ENCODE peak calls at places on chromosomes 12 and 14, in four cellular contexts. T, N, I and U are unnamed samples. For H3K4me1, the result is how much of the 10 kb centered on the place peaks cover.

GRCh38 chr12:63020269-63020668 is 85.3 kb upstream of the PPM1H start:
- DNase-seq in N (no peak), T (no peak), I (no peak), U (no peak)

GRCh38 chr14:36655963-36656768 is 5.5 kb upstream of the PAX9 start:
- DNase-seq in N (no peak), T (no peak), I (no peak), U (no peak)

GRCh38 chr14:91888641-91889476 is 21.5 kb upstream of the TC2N start:
- DNase-seq in N (no peak), T (no peak), I (no peak), U (no peak)

GRCh38 chr12:129659927-129660326 is 243.9 kb downstream of the TMEM132D start:
- DNase-seq in T (peak), N (no peak), I (peak), U (no peak)

GRCh38 chr14:86574778-86575129 is 1044.8 kb downstream of the FLRT2 start:
- DNase-seq in T (no peak), I (no peak), N (no peak), U (no peak)

GRCh38 chr12:115661103-115661502 is 616.4 kb downstream of the MED13L start:
- DNase-seq in N (no peak), I (peak), T (no peak), U (peak)

GRCh38 chr12:25784669-25785068 is 173.8 kb upstream of the RASSF8 start:
- DNase-seq in I (no peak), T (no peak), N (no peak), U (no peak)

GRCh38 chr12:107992870-107993451 is 136.1 kb upstream of the WSCD2 start:
- DNase-seq in N (no peak), T (peak), I (no peak), U (no peak)

GRCh38 chr12:110149104-110149660 is 25.0 kb downstream of the IFT81 start:
- DNase-seq in I (no peak), T (no peak), N (no peak), U (no peak)

GRCh38 chr12:49034287-49034622 is 15.7 kb upstream of the PRKAG1 start:
- DNase-seq in N (no peak), T (no peak), I (no peak), U (no peak)

GRCh38 chr14:25011095-25011494 is 38.9 kb downstream of the STXBP6 start:
- DNase-seq in T (no peak), N (no peak), I (no peak), U (no peak)

GRCh38 chr14:103067231-103067954 is 10.0 kb upstream of the CDC42BPB start:
- DNase-seq in N (no peak), I (no peak), T (peak), U (no peak)

GRCh38 chr14:53956427-53957201 is at the start of gene BMP4:
- DNase-seq in I (peak), N (peak), T (peak), U (peak)

GRCh38 chr12:77941396-77941795 is 110.7 kb downstream of the NAV3 start:
- DNase-seq in N (no peak), I (no peak), T (no peak), U (no peak)

GRCh38 chr12:77947746-77948145 is 117.1 kb downstream of the NAV3 start:
- DNase-seq in I (no peak), N (no peak), T (peak), U (no peak)

GRCh38 chr12:77943466-77943865 is 112.8 kb downstream of the NAV3 start:
- DNase-seq in T (peak), N (no peak), I (peak), U (no peak)

GRCh38 chr12:77946541-77947021 is 115.9 kb downstream of the NAV3 start:
- DNase-seq in T (peak), N (no peak), I (no peak), U (no peak)

DNA sequence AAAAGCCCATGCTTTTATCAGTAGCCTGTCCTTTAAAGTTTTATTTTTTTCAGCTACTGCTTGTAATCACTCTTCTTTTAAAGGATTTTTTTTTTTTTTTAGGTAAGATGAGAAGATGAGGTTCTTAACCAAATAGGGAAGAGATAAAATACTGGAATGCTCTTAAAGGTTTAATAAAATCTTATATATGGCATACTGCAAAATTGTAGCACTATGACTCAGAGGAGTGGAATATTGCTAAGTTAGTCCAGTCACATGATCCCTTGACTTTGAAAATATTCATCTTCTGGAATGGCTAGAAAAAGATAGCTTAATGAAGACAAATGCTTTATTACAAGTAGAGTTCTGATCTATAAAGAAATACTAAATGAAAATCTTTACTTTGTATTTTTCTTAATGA is 116.6 kb downstream of the NAV3 start:
- DNase-seq in I (no peak), N (no peak), T (peak), U (no peak)
- H3K27ac ChIP-seq in I (no peak), N (no peak), T (peak), U (no peak)

GRCh38 chr14:69647216-69647615 is 35.8 kb downstream of the SUSD6 start:
- DNase-seq in N (no peak), I (no peak), T (no peak), U (no peak)
- H3K4me1 ChIP-seq in N (half or more), I (under half), T (under half), U (half or more)

DNA sequence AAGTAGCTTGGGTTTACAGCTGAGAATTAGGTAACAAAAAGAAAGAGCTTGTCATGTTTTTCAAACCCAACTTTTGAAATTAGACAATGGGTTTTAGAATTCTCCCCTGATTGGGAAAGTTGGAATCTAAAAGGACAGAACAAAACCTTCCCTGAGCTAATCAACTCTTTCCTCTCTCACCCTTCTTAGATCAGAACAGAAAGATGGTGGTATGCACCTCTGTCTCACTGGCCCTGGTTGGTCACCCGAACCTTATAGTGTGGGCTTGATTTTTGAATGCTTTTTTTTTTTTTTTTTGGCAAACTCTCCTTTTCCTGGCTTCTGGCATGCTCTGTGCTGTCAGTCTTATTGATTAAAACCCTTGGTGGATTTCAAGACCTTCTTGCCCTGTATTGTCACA is 251.2 kb upstream of the RMST start:
- DNase-seq in N (no peak), I (no peak), T (no peak), U (no peak)
- H3K27ac ChIP-seq in N (no peak), I (no peak), T (no peak), U (no peak)

DNA sequence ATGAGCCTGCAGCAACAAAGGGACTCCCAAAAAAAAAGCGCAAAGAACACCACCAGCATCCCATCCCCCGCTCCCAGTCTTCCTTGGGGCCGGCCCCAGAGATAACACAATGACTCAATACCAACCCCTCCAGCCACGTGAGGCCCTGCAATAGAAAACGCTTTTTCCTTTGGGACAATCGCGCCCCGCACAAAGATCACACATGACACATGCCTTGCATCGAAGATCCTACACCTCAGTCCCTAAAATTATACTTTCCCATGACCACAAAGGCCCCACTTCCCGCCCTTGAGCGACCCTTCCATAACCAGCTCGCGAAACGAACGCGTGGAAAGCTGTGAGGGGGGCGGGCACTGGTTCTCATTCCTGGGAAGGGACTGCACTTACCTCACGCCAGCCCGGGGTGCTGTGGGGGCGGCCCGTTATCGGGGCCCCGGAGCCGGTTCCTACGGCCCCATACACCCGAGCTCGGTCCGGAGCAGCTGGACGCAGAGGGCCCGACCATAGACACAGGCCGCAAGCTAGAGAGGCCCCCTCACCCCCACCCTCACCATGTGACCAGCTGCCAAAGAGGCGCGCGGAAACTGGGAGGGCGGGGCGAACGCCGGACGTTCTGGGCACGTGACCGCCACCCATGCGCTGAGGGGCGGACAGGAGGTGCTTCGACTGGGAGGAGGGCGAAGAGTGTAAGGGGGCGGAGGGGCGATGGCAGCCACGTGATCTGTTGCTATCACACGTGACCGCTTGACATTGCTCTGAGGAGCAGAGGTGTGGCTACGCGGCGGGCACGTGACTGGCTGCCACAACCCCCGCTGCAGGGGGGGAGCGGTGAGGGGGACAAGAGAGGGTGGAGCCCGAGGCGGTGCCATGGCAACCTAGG is at the start of gene CDK4:
- DNase-seq in N (peak), I (peak), T (peak), U (peak)
- H3K4me1 ChIP-seq in N (under half), I (under half), T (under half), U (half or more)

GRCh38 chr14:89681086-89682018 is 264.3 kb upstream of the FOXN3 start:
- DNase-seq in I (no peak), T (no peak), N (no peak), U (no peak)
- H3K27ac ChIP-seq in I (no peak), T (no peak), N (no peak), U (peak)

GRCh38 chr14:95144849-95145248 is 12.5 kb downstream of the DICER1 start:
- DNase-seq in N (no peak), T (no peak), I (no peak), U (no peak)
- H3K4me1 ChIP-seq in N (half or more), T (under half), I (under half), U (under half)

GRCh38 chr12:52903285-52903854 is 1.5 kb downstream of the KRT8 start:
- DNase-seq in T (peak), N (peak), I (peak), U (peak)
- H3K27ac ChIP-seq in T (peak), N (peak), I (peak), U (peak)

GRCh38 chr12:126425264-126425663 is 1360.0 kb downstream of the AACS start:
- DNase-seq in T (peak), N (no peak), I (no peak), U (no peak)

GRCh38 chr12:126424696-126425095 is 1359.5 kb downstream of the AACS start:
- DNase-seq in T (peak), I (no peak), N (no peak), U (no peak)

GRCh38 chr12:126430921-126431320 is 1365.7 kb downstream of the AACS start:
- DNase-seq in N (no peak), T (no peak), I (no peak), U (no peak)

GRCh38 chr12:126432780-126433179 is 1367.5 kb downstream of the AACS start:
- DNase-seq in N (no peak), T (no peak), I (no peak), U (no peak)

GRCh38 chr12:126428769-126429168 is 1363.5 kb downstream of the AACS start:
- DNase-seq in I (no peak), N (no peak), T (no peak), U (no peak)
- H3K4me1 ChIP-seq in I (under half), N (under half), T (under half), U (under half)